ENCODE peak calls at places on chromosome 6, in five cellular contexts. I is aorta, W is H9, M is RWPE1, D is lung. Q is an unnamed sample.

GRCh38 chr6:56642366-56643261 is at the start of gene DST:
- DNase-seq in D (no peak), I (no peak), W (no peak), M (peak), Q (no peak)

GRCh38 chr6:73710470-73710869 is 14.5 kb downstream of the CD109 start:
- DNase-seq in M (peak), I (no peak), W (no peak), D (no peak), Q (no peak)

GRCh38 chr6:120431841-120432240 is 902.4 kb downstream of the TBC1D32 start:
- DNase-seq in M (no peak), W (no peak), I (peak), D (no peak), Q (no peak)

GRCh38 chr6:3337521-3338350 is 79.0 kb downstream of the PSMG4 start:
- DNase-seq in D (no peak), M (no peak), I (no peak), W (no peak), Q (no peak)

GRCh38 chr6:69974193-69974592 is 107.8 kb downstream of the COL19A1 start:
- DNase-seq in M (peak), W (no peak), D (no peak), I (no peak), Q (no peak)

GRCh38 chr6:82178759-82179112 is 68.8 kb downstream of the IBTK start:
- DNase-seq in I (no peak), M (no peak), W (no peak), D (no peak), Q (no peak)

GRCh38 chr6:27531772-27532459 is 59.0 kb upstream of the ZNF184 start:
- DNase-seq in W (no peak), I (no peak), M (no peak), D (no peak), Q (no peak)

GRCh38 chr6:137975058-137975940 is 108.2 kb downstream of the TNFAIP3 start:
- DNase-seq in D (no peak), W (no peak), M (peak), I (no peak), Q (peak)

GRCh38 chr6:163324928-163325784 is 89.4 kb upstream of the QKI start:
- DNase-seq in I (no peak), W (no peak), D (no peak), M (no peak), Q (no peak)

GRCh38 chr6:53528107-53528506 is 16.8 kb downstream of the GCLC start:
- DNase-seq in I (no peak), D (no peak), M (no peak), W (no peak), Q (no peak)
- H3K27ac ChIP-seq in I (no peak), D (no peak), M (no peak), W (no peak), Q (no peak)

GRCh38 chr6:37520926-37521325 is 21.2 kb upstream of the CCDC167 start:
- DNase-seq in W (no peak), M (no peak), D (no peak), I (no peak), Q (no peak)
- H3K27ac ChIP-seq in W (no peak), M (no peak), D (no peak), I (no peak), Q (no peak)

GRCh38 chr6:107460074-107460631 is 789 bp upstream of the PDSS2 start:
- DNase-seq in D (no peak), M (peak), I (no peak), W (no peak), Q (no peak)
- H3K27ac ChIP-seq in D (peak), M (peak), I (peak), W (no peak), Q (peak)

DNA sequence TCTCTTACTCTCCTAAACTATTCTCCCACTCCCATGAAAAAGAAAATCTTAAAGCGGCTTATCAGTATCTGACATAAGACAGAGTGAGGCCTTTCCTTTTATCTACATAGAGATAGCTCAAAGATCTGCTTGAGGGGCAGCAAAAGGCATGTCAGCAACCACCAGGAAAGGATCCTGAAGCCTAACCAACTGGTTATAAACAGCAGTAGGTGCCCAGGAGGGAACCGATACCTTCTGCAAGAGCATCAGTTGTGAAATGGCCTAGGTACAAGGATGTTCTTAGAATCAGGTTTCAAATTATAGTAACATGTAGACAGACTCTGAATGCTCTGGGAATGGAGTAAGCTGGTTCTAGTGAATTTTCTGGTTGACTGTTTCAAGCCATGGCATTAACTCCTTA is 21.4 kb downstream of the JARID2 start:
- DNase-seq in I (no peak), W (no peak), D (no peak), M (no peak), Q (no peak)
- H3K27ac ChIP-seq in I (no peak), W (no peak), D (no peak), M (no peak), Q (no peak)

DNA sequence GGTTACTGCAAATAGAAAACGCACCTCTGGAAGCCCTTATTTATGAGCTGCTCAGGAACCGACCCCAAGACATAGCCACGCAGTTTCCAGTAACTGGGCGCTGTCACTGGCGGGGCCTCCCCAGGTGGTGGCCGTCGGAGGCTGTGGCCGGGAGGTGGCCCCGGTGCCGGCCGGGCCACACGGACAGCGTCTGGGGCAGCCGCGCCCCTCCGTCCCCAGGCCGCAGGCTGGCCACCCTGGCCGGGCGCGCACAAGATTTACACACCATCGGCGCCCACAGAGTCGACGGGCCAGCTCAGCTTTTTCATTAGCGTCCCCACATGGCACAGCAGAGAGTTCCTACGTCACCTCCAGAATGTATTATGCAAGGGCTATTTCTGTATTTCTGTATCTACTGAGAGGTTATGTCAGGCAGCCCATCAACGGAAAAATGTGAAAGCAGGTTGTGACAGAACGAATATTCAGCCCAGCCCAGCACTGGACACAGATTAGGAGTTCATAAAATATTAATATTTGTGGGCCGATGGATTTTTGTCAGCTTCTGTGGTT is 367.3 kb downstream of the THBS2 start:
- DNase-seq in D (no peak), M (no peak), I (no peak), W (no peak), Q (no peak)
- H3K27ac ChIP-seq in D (no peak), M (no peak), I (no peak), W (no peak), Q (no peak)

DNA sequence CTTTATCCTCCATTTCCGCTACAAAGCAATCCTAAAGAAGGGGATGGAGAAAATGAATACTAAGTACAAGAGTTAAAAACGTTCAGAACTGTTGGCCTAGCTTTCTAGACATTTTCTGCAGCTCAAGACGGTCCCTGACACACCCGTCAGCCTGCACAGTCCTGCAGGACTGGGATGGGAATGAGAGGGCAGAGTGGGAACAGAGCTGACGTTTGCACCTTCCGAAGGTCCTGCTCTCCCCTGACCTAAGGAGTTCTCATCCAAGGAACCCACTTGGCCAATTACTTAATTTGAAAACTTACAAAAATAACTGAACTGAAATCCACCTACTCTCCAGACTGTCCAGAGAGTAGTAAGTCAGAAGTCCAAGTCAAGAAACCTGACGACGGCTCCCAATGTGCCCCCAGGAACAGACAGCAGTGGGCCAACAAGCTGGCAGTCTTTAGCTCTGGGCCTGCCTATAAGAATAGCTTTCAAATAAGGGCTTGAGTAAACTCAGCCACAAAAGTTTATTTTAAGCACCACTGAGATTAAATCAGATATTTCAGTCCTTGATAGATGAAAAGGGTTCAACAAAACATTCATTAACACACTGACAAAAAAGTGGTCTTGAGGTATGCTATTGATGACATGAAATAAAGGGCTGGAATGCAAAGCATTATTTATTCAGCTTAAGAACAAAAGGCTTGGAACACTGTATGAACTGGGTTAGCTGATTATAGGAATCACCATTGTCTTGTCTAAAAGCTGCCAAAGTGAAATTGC is 76.8 kb downstream of the CNKSR3 start:
- DNase-seq in W (no peak), D (no peak), M (no peak), I (no peak), Q (no peak)
- H3K27ac ChIP-seq in W (no peak), D (peak), M (no peak), I (peak), Q (no peak)

GRCh38 chr6:100504786-100505737 is 40.3 kb upstream of the SIM1 start:
- DNase-seq in M (peak), W (no peak), D (no peak), I (peak), Q (no peak)
- H3K27ac ChIP-seq in M (no peak), W (no peak), D (no peak), I (peak), Q (no peak)